ENCODE peak calls at places on chromosome 9, in ten cellular contexts. One of them, this sample, is unnamed.

GRCh38 chr9:38437193-38437823 is 13.1 kb upstream of the IGFBPL1 start:
- DNase-seq in stimulated activated naive CD4-positive, alpha-beta T cell: no peak
- DNase-seq in foreskin fibroblast: no peak
- DNase-seq in ovary: no peak
- DNase-seq in NCI-H460: no peak
- DNase-seq in T-helper 2 cell treated with Interferon-gamma antibody and Interleukin-4, amounts not matched to agents 5 μg/mL and 100 μg/mL, for 36 hours: no peak
- DNase-seq in choroid plexus epithelial cell: peak; percentile 79
- DNase-seq in mucosa of gallbladder: peak; percentile 51
- DNase-seq in SK-N-MC: no peak
- DNase-seq in omental fat pad: no peak
- DNase-seq in this sample: no peak

GRCh38 chr9:21576331-21577189 is 94.4 kb upstream of the IFNE start:
- DNase-seq in stimulated activated naive CD4-positive, alpha-beta T cell: no peak
- DNase-seq in foreskin fibroblast: peak; percentile 84
- DNase-seq in ovary: peak; percentile 10
- DNase-seq in NCI-H460: peak; percentile 58
- DNase-seq in T-helper 2 cell treated with Interferon-gamma antibody and Interleukin-4, amounts not matched to agents 5 μg/mL and 100 μg/mL, for 36 hours: no peak
- DNase-seq in choroid plexus epithelial cell: peak; percentile 97
- DNase-seq in mucosa of gallbladder: no peak
- DNase-seq in SK-N-MC: no peak
- DNase-seq in omental fat pad: no peak
- DNase-seq in this sample: no peak

GRCh38 chr9:93862877-93863545 is 92.1 kb downstream of the BARX1 start:
- DNase-seq in stimulated activated naive CD4-positive, alpha-beta T cell: no peak
- DNase-seq in foreskin fibroblast: no peak
- DNase-seq in ovary: no peak
- DNase-seq in NCI-H460: no peak
- DNase-seq in T-helper 2 cell treated with Interferon-gamma antibody and Interleukin-4, amounts not matched to agents 5 μg/mL and 100 μg/mL, for 36 hours: no peak
- DNase-seq in choroid plexus epithelial cell: no peak
- DNase-seq in mucosa of gallbladder: no peak
- DNase-seq in SK-N-MC: no peak
- DNase-seq in omental fat pad: no peak
- DNase-seq in this sample: no peak

GRCh38 chr9:21688108-21689102 is 114.0 kb upstream of the MTAP start:
- DNase-seq in stimulated activated naive CD4-positive, alpha-beta T cell: no peak
- DNase-seq in foreskin fibroblast: peak; percentile 80
- DNase-seq in ovary: no peak
- DNase-seq in NCI-H460: peak; percentile 83
- DNase-seq in T-helper 2 cell treated with Interferon-gamma antibody and Interleukin-4, amounts not matched to agents 5 μg/mL and 100 μg/mL, for 36 hours: no peak
- DNase-seq in choroid plexus epithelial cell: peak; percentile 70
- DNase-seq in mucosa of gallbladder: no peak
- DNase-seq in SK-N-MC: no peak
- DNase-seq in omental fat pad: no peak
- DNase-seq in this sample: no peak

GRCh38 chr9:21434202-21435014 is 5.8 kb upstream of the IFNA1 start:
- DNase-seq in stimulated activated naive CD4-positive, alpha-beta T cell: no peak
- DNase-seq in foreskin fibroblast: peak; percentile 52
- DNase-seq in ovary: no peak
- DNase-seq in NCI-H460: peak; percentile 49
- DNase-seq in T-helper 2 cell treated with Interferon-gamma antibody and Interleukin-4, amounts not matched to agents 5 μg/mL and 100 μg/mL, for 36 hours: no peak
- DNase-seq in choroid plexus epithelial cell: peak; percentile 88
- DNase-seq in mucosa of gallbladder: peak; percentile 25
- DNase-seq in SK-N-MC: peak; percentile 40
- DNase-seq in omental fat pad: no peak
- DNase-seq in this sample: no peak

GRCh38 chr9:18786196-18786595 is 246.8 kb downstream of the SAXO1 start:
- DNase-seq in stimulated activated naive CD4-positive, alpha-beta T cell: no peak
- DNase-seq in foreskin fibroblast: no peak
- DNase-seq in ovary: no peak
- DNase-seq in NCI-H460: no peak
- DNase-seq in T-helper 2 cell treated with Interferon-gamma antibody and Interleukin-4, amounts not matched to agents 5 μg/mL and 100 μg/mL, for 36 hours: no peak
- DNase-seq in choroid plexus epithelial cell: no peak
- DNase-seq in mucosa of gallbladder: no peak
- DNase-seq in SK-N-MC: no peak
- DNase-seq in omental fat pad: no peak
- DNase-seq in this sample: no peak

GRCh38 chr9:121963542-121963995 is 129.5 kb downstream of the TTLL11 start:
- DNase-seq in stimulated activated naive CD4-positive, alpha-beta T cell: no peak
- DNase-seq in foreskin fibroblast: peak; percentile 85
- DNase-seq in ovary: no peak
- DNase-seq in NCI-H460: no peak
- DNase-seq in T-helper 2 cell treated with Interferon-gamma antibody and Interleukin-4, amounts not matched to agents 5 μg/mL and 100 μg/mL, for 36 hours: no peak
- DNase-seq in choroid plexus epithelial cell: peak; percentile 79
- DNase-seq in mucosa of gallbladder: no peak
- DNase-seq in SK-N-MC: no peak
- DNase-seq in omental fat pad: no peak
- DNase-seq in this sample: no peak

GRCh38 chr9:136244116-136244775 is 1.4 kb downstream of the QSOX2 start:
- DNase-seq in stimulated activated naive CD4-positive, alpha-beta T cell: peak; percentile 12
- DNase-seq in foreskin fibroblast: no peak
- DNase-seq in ovary: no peak
- DNase-seq in NCI-H460: no peak
- DNase-seq in T-helper 2 cell treated with Interferon-gamma antibody and Interleukin-4, amounts not matched to agents 5 μg/mL and 100 μg/mL, for 36 hours: peak; percentile 80
- DNase-seq in choroid plexus epithelial cell: peak; percentile 16
- DNase-seq in mucosa of gallbladder: no peak
- DNase-seq in SK-N-MC: no peak
- DNase-seq in omental fat pad: no peak
- DNase-seq in this sample: peak; percentile 58

GRCh38 chr9:94173632-94174031 is 85.5 kb upstream of the ZNF169 start:
- DNase-seq in stimulated activated naive CD4-positive, alpha-beta T cell: no peak
- DNase-seq in foreskin fibroblast: no peak
- DNase-seq in ovary: no peak
- DNase-seq in NCI-H460: no peak
- DNase-seq in T-helper 2 cell treated with Interferon-gamma antibody and Interleukin-4, amounts not matched to agents 5 μg/mL and 100 μg/mL, for 36 hours: peak; percentile 27
- DNase-seq in choroid plexus epithelial cell: no peak
- DNase-seq in mucosa of gallbladder: no peak
- DNase-seq in SK-N-MC: no peak
- DNase-seq in omental fat pad: no peak
- DNase-seq in this sample: no peak

GRCh38 chr9:34685591-34685990 is 5.5 kb downstream of the CCL19 start:
- DNase-seq in stimulated activated naive CD4-positive, alpha-beta T cell: no peak
- DNase-seq in foreskin fibroblast: peak; percentile 51
- DNase-seq in ovary: no peak
- DNase-seq in NCI-H460: no peak
- DNase-seq in T-helper 2 cell treated with Interferon-gamma antibody and Interleukin-4, amounts not matched to agents 5 μg/mL and 100 μg/mL, for 36 hours: no peak
- DNase-seq in choroid plexus epithelial cell: no peak
- DNase-seq in mucosa of gallbladder: no peak
- DNase-seq in SK-N-MC: no peak
- DNase-seq in omental fat pad: no peak
- DNase-seq in this sample: no peak

GRCh38 chr9:137602661-137603060 is 2.8 kb upstream of the ARRDC1 start:
- DNase-seq in stimulated activated naive CD4-positive, alpha-beta T cell: no peak
- DNase-seq in foreskin fibroblast: no peak
- DNase-seq in ovary: no peak
- DNase-seq in NCI-H460: no peak
- DNase-seq in T-helper 2 cell treated with Interferon-gamma antibody and Interleukin-4, amounts not matched to agents 5 μg/mL and 100 μg/mL, for 36 hours: no peak
- DNase-seq in choroid plexus epithelial cell: peak; percentile 40
- DNase-seq in mucosa of gallbladder: no peak
- DNase-seq in SK-N-MC: no peak
- DNase-seq in omental fat pad: no peak
- DNase-seq in this sample: no peak

GRCh38 chr9:106956971-106957370 is 94.0 kb downstream of the ZNF462 start:
- DNase-seq in stimulated activated naive CD4-positive, alpha-beta T cell: no peak
- DNase-seq in foreskin fibroblast: peak; percentile 57
- DNase-seq in ovary: no peak
- DNase-seq in NCI-H460: no peak
- DNase-seq in T-helper 2 cell treated with Interferon-gamma antibody and Interleukin-4, amounts not matched to agents 5 μg/mL and 100 μg/mL, for 36 hours: no peak
- DNase-seq in choroid plexus epithelial cell: peak; percentile 19
- DNase-seq in mucosa of gallbladder: no peak
- DNase-seq in SK-N-MC: no peak
- DNase-seq in omental fat pad: no peak
- DNase-seq in this sample: no peak

GRCh38 chr9:79292731-79293280 is 279.0 kb upstream of the TLE4 start:
- DNase-seq in stimulated activated naive CD4-positive, alpha-beta T cell: no peak
- DNase-seq in foreskin fibroblast: no peak
- DNase-seq in ovary: no peak
- DNase-seq in NCI-H460: no peak
- DNase-seq in T-helper 2 cell treated with Interferon-gamma antibody and Interleukin-4, amounts not matched to agents 5 μg/mL and 100 μg/mL, for 36 hours: no peak
- DNase-seq in choroid plexus epithelial cell: no peak
- DNase-seq in mucosa of gallbladder: no peak
- DNase-seq in SK-N-MC: no peak
- DNase-seq in omental fat pad: no peak
- DNase-seq in this sample: no peak

GRCh38 chr9:18893491-18893890 is 139.5 kb downstream of the SAXO1 start:
- DNase-seq in stimulated activated naive CD4-positive, alpha-beta T cell: no peak
- DNase-seq in foreskin fibroblast: no peak
- DNase-seq in ovary: no peak
- DNase-seq in NCI-H460: no peak
- DNase-seq in T-helper 2 cell treated with Interferon-gamma antibody and Interleukin-4, amounts not matched to agents 5 μg/mL and 100 μg/mL, for 36 hours: no peak
- DNase-seq in choroid plexus epithelial cell: no peak
- DNase-seq in mucosa of gallbladder: no peak
- DNase-seq in SK-N-MC: no peak
- DNase-seq in omental fat pad: no peak
- DNase-seq in this sample: no peak

GRCh38 chr9:14258156-14258555 is 55.8 kb downstream of the NFIB start:
- DNase-seq in stimulated activated naive CD4-positive, alpha-beta T cell: no peak
- DNase-seq in foreskin fibroblast: no peak
- DNase-seq in ovary: no peak
- DNase-seq in NCI-H460: no peak
- DNase-seq in T-helper 2 cell treated with Interferon-gamma antibody and Interleukin-4, amounts not matched to agents 5 μg/mL and 100 μg/mL, for 36 hours: no peak
- DNase-seq in choroid plexus epithelial cell: peak; percentile 57
- DNase-seq in mucosa of gallbladder: no peak
- DNase-seq in SK-N-MC: no peak
- DNase-seq in omental fat pad: no peak
- DNase-seq in this sample: no peak

GRCh38 chr9:117247271-117247670 is 167.6 kb downstream of the ASTN2 start:
- DNase-seq in stimulated activated naive CD4-positive, alpha-beta T cell: no peak
- DNase-seq in foreskin fibroblast: no peak
- DNase-seq in ovary: no peak
- DNase-seq in NCI-H460: peak; percentile 8
- DNase-seq in T-helper 2 cell treated with Interferon-gamma antibody and Interleukin-4, amounts not matched to agents 5 μg/mL and 100 μg/mL, for 36 hours: no peak
- DNase-seq in choroid plexus epithelial cell: peak; percentile 34
- DNase-seq in mucosa of gallbladder: no peak
- DNase-seq in SK-N-MC: no peak
- DNase-seq in omental fat pad: no peak
- DNase-seq in this sample: no peak

GRCh38 chr9:28758346-28758745 is 1185.1 kb upstream of the C9orf72 start:
- DNase-seq in stimulated activated naive CD4-positive, alpha-beta T cell: no peak
- DNase-seq in foreskin fibroblast: no peak
- DNase-seq in ovary: no peak
- DNase-seq in NCI-H460: no peak
- DNase-seq in T-helper 2 cell treated with Interferon-gamma antibody and Interleukin-4, amounts not matched to agents 5 μg/mL and 100 μg/mL, for 36 hours: no peak
- DNase-seq in choroid plexus epithelial cell: peak; percentile 13
- DNase-seq in mucosa of gallbladder: no peak
- DNase-seq in SK-N-MC: no peak
- DNase-seq in omental fat pad: no peak
- DNase-seq in this sample: no peak

GRCh38 chr9:134231767-134232166 is 67.4 kb upstream of the RNU6ATAC start:
- DNase-seq in stimulated activated naive CD4-positive, alpha-beta T cell: no peak
- DNase-seq in foreskin fibroblast: no peak
- DNase-seq in ovary: no peak
- DNase-seq in NCI-H460: no peak
- DNase-seq in T-helper 2 cell treated with Interferon-gamma antibody and Interleukin-4, amounts not matched to agents 5 μg/mL and 100 μg/mL, for 36 hours: no peak
- DNase-seq in choroid plexus epithelial cell: no peak
- DNase-seq in mucosa of gallbladder: no peak
- DNase-seq in SK-N-MC: no peak
- DNase-seq in omental fat pad: no peak
- DNase-seq in this sample: no peak

GRCh38 chr9:133158695-133159094 is 5.0 kb downstream of the GBGT1 start:
- DNase-seq in stimulated activated naive CD4-positive, alpha-beta T cell: no peak
- DNase-seq in foreskin fibroblast: no peak
- DNase-seq in ovary: no peak
- DNase-seq in NCI-H460: no peak
- DNase-seq in T-helper 2 cell treated with Interferon-gamma antibody and Interleukin-4, amounts not matched to agents 5 μg/mL and 100 μg/mL, for 36 hours: no peak
- DNase-seq in choroid plexus epithelial cell: no peak
- DNase-seq in mucosa of gallbladder: no peak
- DNase-seq in SK-N-MC: no peak
- DNase-seq in omental fat pad: no peak
- DNase-seq in this sample: no peak

GRCh38 chr9:116288658-116289057 is 135.1 kb downstream of the PAPPA start:
- DNase-seq in stimulated activated naive CD4-positive, alpha-beta T cell: no peak
- DNase-seq in foreskin fibroblast: peak; percentile 95
- DNase-seq in ovary: no peak
- DNase-seq in NCI-H460: no peak
- DNase-seq in T-helper 2 cell treated with Interferon-gamma antibody and Interleukin-4, amounts not matched to agents 5 μg/mL and 100 μg/mL, for 36 hours: no peak
- DNase-seq in choroid plexus epithelial cell: peak; percentile 97
- DNase-seq in mucosa of gallbladder: no peak
- DNase-seq in SK-N-MC: no peak
- DNase-seq in omental fat pad: no peak
- DNase-seq in this sample: no peak

GRCh38 chr9:87889882-87890252 is 7.2 kb downstream of the SPATA31E1 start:
- DNase-seq in stimulated activated naive CD4-positive, alpha-beta T cell: no peak
- DNase-seq in foreskin fibroblast: no peak
- DNase-seq in ovary: peak; percentile 4
- DNase-seq in NCI-H460: no peak
- DNase-seq in T-helper 2 cell treated with Interferon-gamma antibody and Interleukin-4, amounts not matched to agents 5 μg/mL and 100 μg/mL, for 36 hours: no peak
- DNase-seq in choroid plexus epithelial cell: no peak
- DNase-seq in mucosa of gallbladder: no peak
- DNase-seq in SK-N-MC: no peak
- DNase-seq in omental fat pad: no peak
- DNase-seq in this sample: no peak

GRCh38 chr9:18721267-18722079 is 247.5 kb downstream of the ADAMTSL1 start:
- DNase-seq in stimulated activated naive CD4-positive, alpha-beta T cell: no peak
- DNase-seq in foreskin fibroblast: no peak
- DNase-seq in ovary: no peak
- DNase-seq in NCI-H460: no peak
- DNase-seq in T-helper 2 cell treated with Interferon-gamma antibody and Interleukin-4, amounts not matched to agents 5 μg/mL and 100 μg/mL, for 36 hours: no peak
- DNase-seq in choroid plexus epithelial cell: no peak
- DNase-seq in mucosa of gallbladder: no peak
- DNase-seq in SK-N-MC: no peak
- DNase-seq in omental fat pad: no peak
- DNase-seq in this sample: no peak

GRCh38 chr9:33151007-33151557 is 16.1 kb downstream of the B4GALT1 start:
- DNase-seq in stimulated activated naive CD4-positive, alpha-beta T cell: no peak
- DNase-seq in foreskin fibroblast: peak; percentile 90
- DNase-seq in ovary: peak; percentile 80
- DNase-seq in NCI-H460: no peak
- DNase-seq in T-helper 2 cell treated with Interferon-gamma antibody and Interleukin-4, amounts not matched to agents 5 μg/mL and 100 μg/mL, for 36 hours: no peak
- DNase-seq in choroid plexus epithelial cell: peak; percentile 98
- DNase-seq in mucosa of gallbladder: peak; percentile 53
- DNase-seq in SK-N-MC: peak; percentile 93
- DNase-seq in omental fat pad: no peak
- DNase-seq in this sample: no peak

GRCh38 chr9:95506438-95506691 is 10.4 kb downstream of the PTCH1 start:
- DNase-seq in stimulated activated naive CD4-positive, alpha-beta T cell: no peak
- DNase-seq in foreskin fibroblast: peak; percentile 51
- DNase-seq in ovary: no peak
- DNase-seq in NCI-H460: peak; percentile 26
- DNase-seq in T-helper 2 cell treated with Interferon-gamma antibody and Interleukin-4, amounts not matched to agents 5 μg/mL and 100 μg/mL, for 36 hours: no peak
- DNase-seq in choroid plexus epithelial cell: peak; percentile 64
- DNase-seq in mucosa of gallbladder: no peak
- DNase-seq in SK-N-MC: no peak
- DNase-seq in omental fat pad: no peak
- DNase-seq in this sample: no peak

GRCh38 chr9:128684325-128685021 is 4.5 kb upstream of the SET start:
- DNase-seq in stimulated activated naive CD4-positive, alpha-beta T cell: peak; percentile 57
- DNase-seq in foreskin fibroblast: peak; percentile 78
- DNase-seq in ovary: peak; percentile 75
- DNase-seq in NCI-H460: peak; percentile 70
- DNase-seq in T-helper 2 cell treated with Interferon-gamma antibody and Interleukin-4, amounts not matched to agents 5 μg/mL and 100 μg/mL, for 36 hours: peak; percentile 76
- DNase-seq in choroid plexus epithelial cell: peak; percentile 83
- DNase-seq in mucosa of gallbladder: peak; percentile 85
- DNase-seq in SK-N-MC: no peak
- DNase-seq in omental fat pad: no peak
- DNase-seq in this sample: no peak

GRCh38 chr9:19629506-19629905 is 159.3 kb downstream of the SLC24A2 start:
- DNase-seq in stimulated activated naive CD4-positive, alpha-beta T cell: no peak
- DNase-seq in foreskin fibroblast: no peak
- DNase-seq in ovary: no peak
- DNase-seq in NCI-H460: no peak
- DNase-seq in T-helper 2 cell treated with Interferon-gamma antibody and Interleukin-4, amounts not matched to agents 5 μg/mL and 100 μg/mL, for 36 hours: no peak
- DNase-seq in choroid plexus epithelial cell: no peak
- DNase-seq in mucosa of gallbladder: no peak
- DNase-seq in SK-N-MC: no peak
- DNase-seq in omental fat pad: no peak
- DNase-seq in this sample: no peak

GRCh38 chr9:138111607-138112006 is 234.0 kb downstream of the CACNA1B start:
- DNase-seq in stimulated activated naive CD4-positive, alpha-beta T cell: no peak
- DNase-seq in foreskin fibroblast: no peak
- DNase-seq in ovary: no peak
- DNase-seq in NCI-H460: no peak
- DNase-seq in T-helper 2 cell treated with Interferon-gamma antibody and Interleukin-4, amounts not matched to agents 5 μg/mL and 100 μg/mL, for 36 hours: no peak
- DNase-seq in choroid plexus epithelial cell: no peak
- DNase-seq in mucosa of gallbladder: no peak
- DNase-seq in SK-N-MC: no peak
- DNase-seq in omental fat pad: no peak
- DNase-seq in this sample: no peak

GRCh38 chr9:130356033-130356432 is 88.7 kb upstream of the ASS1 start:
- DNase-seq in stimulated activated naive CD4-positive, alpha-beta T cell: no peak
- DNase-seq in foreskin fibroblast: no peak
- DNase-seq in ovary: no peak
- DNase-seq in NCI-H460: no peak
- DNase-seq in T-helper 2 cell treated with Interferon-gamma antibody and Interleukin-4, amounts not matched to agents 5 μg/mL and 100 μg/mL, for 36 hours: no peak
- DNase-seq in choroid plexus epithelial cell: no peak
- DNase-seq in mucosa of gallbladder: no peak
- DNase-seq in SK-N-MC: no peak
- DNase-seq in omental fat pad: no peak
- DNase-seq in this sample: no peak